ENCODE peak calls at places on chromosome 11, in six cellular contexts. C, L, Q, E, S and M are unnamed samples. For H3K36me3, the result is how much of the 10 kb centered on the place peaks cover.

GRCh38 chr11:67119577-67120391 is 721 bp downstream of the KDM2A start:
- DNase-seq in C (no peak), L (peak), Q (no peak), E (peak), S (peak), M (peak)

GRCh38 chr11:62508336-62509058 is 38.1 kb downstream of the AHNAK start:
- DNase-seq in C (peak), L (peak), Q (no peak), E (peak), S (peak), M (peak)

GRCh38 chr11:131002145-131002544 is 85.9 kb upstream of the SNX19 start:
- DNase-seq in C (no peak), L (no peak), Q (no peak), E (no peak), S (no peak), M (no peak)

GRCh38 chr11:65266210-65266609 is 4.4 kb downstream of the POLA2 start:
- DNase-seq in C (no peak), L (no peak), Q (no peak), E (no peak), S (no peak), M (no peak)

GRCh38 chr11:76665921-76666351 is 4.6 kb downstream of the LRRC32 start:
- DNase-seq in C (no peak), L (no peak), Q (no peak), E (peak), S (no peak), M (no peak)

GRCh38 chr11:74446445-74446844 is 20.9 kb downstream of the KCNE3 start:
- DNase-seq in C (no peak), L (no peak), Q (no peak), E (no peak), S (no peak), M (no peak)

GRCh38 chr11:57885298-57886035 is 123.9 kb downstream of the CTNND1 start:
- DNase-seq in C (no peak), L (no peak), Q (no peak), E (no peak), S (no peak), M (no peak)

GRCh38 chr11:57307666-57308270 is 17.0 kb downstream of the TNKS1BP1 start:
- DNase-seq in C (no peak), L (no peak), Q (no peak), E (no peak), S (no peak), M (no peak)

GRCh38 chr11:2313051-2313951 is 11.5 kb downstream of the TSPAN32 start:
- DNase-seq in C (no peak), L (no peak), Q (no peak), E (no peak), S (no peak), M (no peak)

GRCh38 chr11:9838961-9839360 is 175.1 kb downstream of the SWAP70 start:
- DNase-seq in C (no peak), L (no peak), Q (no peak), E (no peak), S (no peak), M (no peak)

GRCh38 chr11:10265936-10266335 is 28.1 kb downstream of the SBF2 start:
- DNase-seq in C (no peak), L (no peak), Q (no peak), E (no peak), S (no peak), M (no peak)

GRCh38 chr11:46251954-46252353 is 25.5 kb upstream of the CREB3L1 start:
- DNase-seq in C (no peak), L (no peak), Q (no peak), E (no peak), S (no peak), M (no peak)

GRCh38 chr11:46256540-46257001 is 20.9 kb upstream of the CREB3L1 start:
- DNase-seq in C (no peak), L (no peak), Q (no peak), E (no peak), S (no peak), M (no peak)

GRCh38 chr11:46254135-46254491 is 23.3 kb upstream of the CREB3L1 start:
- DNase-seq in C (peak), L (no peak), Q (no peak), E (no peak), S (no peak), M (no peak)

GRCh38 chr11:46252373-46252914 is 25.0 kb upstream of the CREB3L1 start:
- DNase-seq in C (peak), L (no peak), Q (no peak), E (no peak), S (no peak), M (no peak)

GRCh38 chr11:46253258-46254134 is 24.0 kb upstream of the CREB3L1 start:
- DNase-seq in C (no peak), L (no peak), Q (no peak), E (no peak), S (no peak), M (no peak)
- H3K27ac ChIP-seq in C (peak), L (no peak), Q (no peak), E (no peak), S (no peak), M (no peak)

DNA sequence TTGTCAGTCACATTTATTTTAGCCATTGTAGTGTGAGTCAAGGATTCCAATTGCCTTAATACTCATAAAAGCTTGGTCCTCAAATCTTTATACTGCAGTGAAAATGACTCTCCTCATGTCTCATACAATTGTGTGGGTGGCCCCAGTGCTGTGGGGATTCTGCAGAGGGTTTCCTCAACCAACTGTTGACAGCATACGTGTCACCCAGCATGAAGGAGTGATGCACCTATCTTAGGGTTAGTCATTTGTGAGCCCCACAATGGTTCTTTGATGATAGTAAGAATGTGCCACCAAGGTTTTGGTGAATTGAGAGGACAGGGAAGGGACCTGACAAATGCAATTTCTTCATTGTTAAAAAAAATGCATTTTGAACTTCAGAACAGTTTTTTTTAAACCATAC is 1046.2 kb downstream of the OPCML start:
- DNase-seq in C (no peak), L (no peak), Q (no peak), E (no peak), S (no peak), M (no peak)
- H3K36me3 ChIP-seq in C (under half), L (under half), Q (under half), E (under half), S (under half), M (under half)

GRCh38 chr11:12188548-12189317 is 78.3 kb downstream of the MICAL2 start:
- DNase-seq in C (no peak), L (no peak), Q (no peak), E (no peak), S (no peak), M (no peak)
- H3K4me3 ChIP-seq in C (no peak), L (no peak), Q (no peak), E (no peak), S (no peak), M (no peak)

GRCh38 chr11:614091-614582 is 1.6 kb downstream of the IRF7 start:
- DNase-seq in C (no peak), L (no peak), Q (no peak), E (peak), S (no peak), M (no peak)
- H3K27ac ChIP-seq in C (peak), L (peak), Q (peak), E (no peak), S (peak), M (no peak)

GRCh38 chr11:87369888-87370287 is 332.2 kb downstream of the TMEM135 start:
- DNase-seq in C (no peak), L (no peak), Q (no peak), E (no peak), S (no peak), M (no peak)

GRCh38 chr11:87374206-87374793 is 336.6 kb downstream of the TMEM135 start:
- DNase-seq in C (no peak), L (no peak), Q (no peak), E (no peak), S (no peak), M (no peak)

GRCh38 chr11:87368876-87369480 is 331.2 kb downstream of the TMEM135 start:
- DNase-seq in C (no peak), L (no peak), Q (no peak), E (no peak), S (no peak), M (no peak)

GRCh38 chr11:87368151-87368550 is 330.4 kb downstream of the TMEM135 start:
- DNase-seq in C (no peak), L (no peak), Q (no peak), E (no peak), S (no peak), M (no peak)

GRCh38 chr11:87372068-87372467 is 334.3 kb downstream of the TMEM135 start:
- DNase-seq in C (no peak), L (no peak), Q (no peak), E (no peak), S (no peak), M (no peak)
- H3K36me3 ChIP-seq in C (under half), L (under half), Q (under half), E (under half), S (under half), M (under half)

GRCh38 chr11:12121011-12121410 is 10.6 kb downstream of the MICAL2 start:
- DNase-seq in C (no peak), L (no peak), Q (no peak), E (no peak), S (no peak), M (no peak)

GRCh38 chr11:12120031-12121008 is 9.9 kb downstream of the MICAL2 start:
- DNase-seq in C (no peak), L (no peak), Q (no peak), E (no peak), S (no peak), M (no peak)

GRCh38 chr11:12118940-12119339 is 8.6 kb downstream of the MICAL2 start:
- DNase-seq in C (no peak), L (no peak), Q (no peak), E (no peak), S (no peak), M (no peak)

GRCh38 chr11:12121504-12121903 is 11.1 kb downstream of the MICAL2 start:
- DNase-seq in C (no peak), L (no peak), Q (no peak), E (no peak), S (no peak), M (no peak)

GRCh38 chr11:12119502-12119901 is 9.1 kb downstream of the MICAL2 start:
- DNase-seq in C (no peak), L (no peak), Q (no peak), E (no peak), S (no peak), M (no peak)
- H3K4me3 ChIP-seq in C (no peak), L (no peak), Q (no peak), E (no peak), S (no peak), M (no peak)

DNA sequence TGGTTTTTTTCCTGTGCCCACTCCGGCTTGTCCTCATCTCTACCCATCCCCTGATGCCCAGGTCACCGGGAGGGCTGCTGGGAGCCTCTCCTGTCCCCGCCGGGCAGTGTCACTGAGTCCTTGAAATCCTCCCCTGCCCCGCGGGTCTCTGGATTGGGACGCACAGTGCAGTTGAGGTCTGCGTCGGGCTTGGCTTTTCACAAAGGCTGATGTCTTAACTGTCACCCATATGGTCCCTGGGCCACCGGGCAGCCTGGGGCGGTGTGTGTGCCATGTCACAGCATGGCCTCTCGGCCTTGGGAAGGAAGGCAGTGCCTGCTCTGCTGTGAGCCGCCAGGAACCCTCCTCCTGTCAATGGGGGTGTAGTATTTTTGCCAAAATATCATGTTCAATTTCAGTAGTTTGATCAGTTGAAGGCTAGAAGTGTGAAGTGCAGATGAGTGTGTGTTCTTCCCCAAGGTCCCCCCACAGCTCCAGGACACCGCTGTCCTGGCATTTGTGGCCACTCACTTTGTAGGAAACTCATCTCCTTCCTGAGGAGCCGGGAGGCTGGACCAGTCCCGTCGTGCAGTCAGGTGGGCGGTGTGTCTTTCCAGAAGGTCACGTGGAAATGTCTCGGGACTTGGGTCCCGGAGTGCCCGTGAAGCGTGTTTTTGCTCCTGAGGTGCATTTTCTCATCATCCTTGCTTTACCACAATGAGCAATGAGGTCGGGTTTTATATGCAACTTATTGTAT is 37.6 kb downstream of the CTTN start:
- DNase-seq in C (no peak), L (no peak), Q (no peak), E (no peak), S (no peak), M (no peak)
- H3K27ac ChIP-seq in C (no peak), L (no peak), Q (no peak), E (no peak), S (no peak), M (no peak)